ENCODE peak calls at places on chromosomes 3 and 15, in five cellular contexts. J is Peyer's patch, N is AG04449, X is ovary, Z is fibroblast of mammary gland. I is an unnamed sample.

GRCh38 chr3:9826815-9827574 is 16.8 kb downstream of the RPUSD3 start:
- DNase-seq in J (no peak), N (no peak), X (no peak), Z (peak; percentile 30), I (peak; percentile 12)

GRCh38 chr15:89814112-89814742 is 425 bp downstream of the ANPEP start:
- DNase-seq in J (no peak), N (no peak), X (no peak), Z (no peak), I (no peak)

GRCh38 chr15:60374628-60375081 is 23.1 kb downstream of the ANXA2 start:
- DNase-seq in J (peak; percentile 58), N (peak; percentile 85), X (no peak), Z (peak; percentile 98), I (peak; percentile 98)

GRCh38 chr3:153277029-153277428 is 115.0 kb downstream of the RAP2B start:
- DNase-seq in J (no peak), N (no peak), X (no peak), Z (peak; percentile 51), I (peak; percentile 19)

GRCh38 chr3:165643433-165643824 is 193.8 kb downstream of the BCHE start:
- DNase-seq in J (no peak), N (peak; percentile 31), X (no peak), Z (peak; percentile 68), I (peak; percentile 54)

GRCh38 chr3:42216820-42217416 is 49.1 kb downstream of the CCK start:
- DNase-seq in J (no peak), N (no peak), X (no peak), Z (peak; percentile 38), I (peak; percentile 70)

GRCh38 chr3:18531662-18532061 is 106.5 kb upstream of the SATB1 start:
- DNase-seq in J (no peak), N (no peak), X (no peak), Z (no peak), I (no peak)

GRCh38 chr3:55173504-55173903 is 245.6 kb upstream of the LRTM1 start:
- DNase-seq in J (no peak), N (no peak), X (no peak), Z (no peak), I (no peak)

GRCh38 chr3:50464578-50464977 is 38.9 kb downstream of the CACNA2D2 start:
- DNase-seq in J (no peak), N (no peak), X (no peak), Z (no peak), I (no peak)

GRCh38 chr3:29144807-29145206 is 136.1 kb upstream of the RBMS3 start:
- DNase-seq in J (no peak), N (peak; percentile 28), X (peak; percentile 18), Z (peak; percentile 74), I (peak; percentile 50)

GRCh38 chr15:79943820-79944219 is 27.2 kb downstream of the BCL2A1 start:
- DNase-seq in J (no peak), N (no peak), X (no peak), Z (peak; percentile 74), I (peak; percentile 55)

GRCh38 chr15:58521293-58521991 is 89.7 kb downstream of the LIPC start:
- DNase-seq in J (peak; percentile 44), N (no peak), X (peak; percentile 35), Z (peak; percentile 58), I (peak; percentile 21)

GRCh38 chr3:85304360-85304964 is 345.7 kb downstream of the CADM2 start:
- DNase-seq in J (no peak), N (no peak), X (no peak), Z (no peak), I (no peak)

GRCh38 chr3:35664460-35664919 is 25.2 kb downstream of the ARPP21 start:
- DNase-seq in J (peak; percentile 45), N (no peak), X (peak; percentile 14), Z (peak; percentile 18), I (no peak)

GRCh38 chr3:111827871-111828270 is 31.2 kb upstream of the PHLDB2 start:
- DNase-seq in J (no peak), N (no peak), X (no peak), Z (no peak), I (no peak)

GRCh38 chr15:101052681-101053121 is 133.5 kb downstream of the LRRK1 start:
- DNase-seq in J (no peak), N (no peak), X (no peak), Z (no peak), I (no peak)

DNA sequence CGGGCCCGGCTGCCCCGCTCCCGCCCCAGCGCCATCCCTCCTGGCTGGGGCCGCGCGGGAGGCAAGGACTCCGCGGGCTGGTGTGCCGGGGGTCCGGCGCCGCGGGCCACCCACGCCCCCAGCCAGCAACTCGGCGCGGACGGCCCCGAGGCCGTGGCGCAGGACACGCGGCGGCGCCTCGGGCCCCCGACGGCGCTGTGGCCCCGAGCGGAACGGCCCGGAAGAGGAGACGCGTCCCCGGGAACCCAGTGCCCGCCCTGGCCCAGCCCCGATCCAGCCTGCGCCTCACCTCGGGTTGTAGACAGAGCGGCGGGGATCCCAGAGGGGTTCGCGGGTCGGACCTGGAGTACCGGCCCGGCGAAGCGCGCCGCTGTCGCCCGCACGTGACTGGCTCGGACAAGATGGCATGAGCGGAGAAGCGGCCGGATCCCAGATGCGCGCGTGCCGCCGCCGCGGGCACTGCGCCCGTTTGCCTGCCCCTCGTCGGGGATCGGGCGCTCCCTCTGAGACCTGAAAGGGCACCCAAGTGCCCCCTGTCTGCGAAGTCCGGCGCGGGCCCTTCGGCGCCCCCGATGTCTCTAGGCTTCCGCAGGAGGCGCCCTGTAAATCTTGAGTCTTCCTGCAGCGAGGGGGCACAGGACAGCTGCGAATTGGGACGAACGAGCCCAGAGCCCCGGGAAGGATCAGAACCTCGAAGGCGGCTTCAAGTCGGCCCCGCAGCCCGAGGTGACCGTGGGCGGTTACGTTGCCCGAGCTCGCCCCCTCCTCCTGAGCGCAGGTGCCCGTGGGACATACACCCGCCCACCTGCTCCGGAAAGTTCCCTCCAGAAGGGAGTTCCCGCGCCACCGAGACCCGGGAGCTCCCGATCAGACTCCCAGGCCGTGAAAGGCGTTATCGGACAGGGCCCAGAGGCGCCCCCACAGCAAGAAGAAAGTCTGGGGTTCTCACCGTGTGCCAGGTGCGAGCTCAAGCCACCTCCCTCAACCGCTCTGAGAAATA is 598 bp upstream of the SFMBT1 start:
- DNase-seq in J (peak; percentile 89), N (no peak), X (peak; percentile 47), Z (peak; percentile 21), I (no peak)
- TF ChIP-seq CTCF in J (peak; percentile 64), N (peak; percentile 50), X (peak; percentile 43), Z (no peak), I (peak; percentile 56)

DNA sequence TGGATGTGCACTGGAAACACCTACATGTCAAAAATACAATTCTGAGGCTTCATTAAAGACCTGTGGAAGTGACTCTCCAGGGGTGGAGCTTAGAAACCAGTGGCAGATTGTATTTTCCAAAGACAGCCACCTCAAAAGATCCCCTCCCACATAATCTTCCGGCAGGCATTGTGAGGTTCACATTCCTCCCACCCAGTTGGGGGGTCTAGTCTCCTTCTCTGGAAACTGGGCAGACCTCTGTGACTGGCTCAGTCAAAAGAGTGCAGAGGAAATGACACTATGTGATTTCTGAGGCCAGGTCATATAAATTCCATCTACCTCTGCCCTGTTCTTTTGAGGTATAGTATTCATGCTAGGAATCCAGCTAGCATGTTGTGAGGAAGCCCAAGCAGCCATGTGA is 1.9 kb upstream of the CFAP92 start:
- DNase-seq in J (no peak), N (no peak), X (no peak), Z (no peak), I (no peak)
- TF ChIP-seq CTCF in J (no peak), N (no peak), X (no peak), Z (no peak), I (no peak)

GRCh38 chr3:115982121-115982520 is 358.8 kb downstream of the GAP43 start:
- DNase-seq in J (no peak), N (no peak), X (no peak), Z (no peak), I (no peak)

GRCh38 chr3:115989927-115990326 is 366.6 kb downstream of the GAP43 start:
- DNase-seq in J (no peak), N (peak; percentile 86), X (no peak), Z (peak; percentile 77), I (peak; percentile 88)

GRCh38 chr3:115982629-115983028 is 359.3 kb downstream of the GAP43 start:
- DNase-seq in J (no peak), N (no peak), X (no peak), Z (no peak), I (no peak)

GRCh38 chr3:115990669-115991068 is 367.4 kb downstream of the GAP43 start:
- DNase-seq in J (no peak), N (no peak), X (no peak), Z (no peak), I (no peak)

DNA sequence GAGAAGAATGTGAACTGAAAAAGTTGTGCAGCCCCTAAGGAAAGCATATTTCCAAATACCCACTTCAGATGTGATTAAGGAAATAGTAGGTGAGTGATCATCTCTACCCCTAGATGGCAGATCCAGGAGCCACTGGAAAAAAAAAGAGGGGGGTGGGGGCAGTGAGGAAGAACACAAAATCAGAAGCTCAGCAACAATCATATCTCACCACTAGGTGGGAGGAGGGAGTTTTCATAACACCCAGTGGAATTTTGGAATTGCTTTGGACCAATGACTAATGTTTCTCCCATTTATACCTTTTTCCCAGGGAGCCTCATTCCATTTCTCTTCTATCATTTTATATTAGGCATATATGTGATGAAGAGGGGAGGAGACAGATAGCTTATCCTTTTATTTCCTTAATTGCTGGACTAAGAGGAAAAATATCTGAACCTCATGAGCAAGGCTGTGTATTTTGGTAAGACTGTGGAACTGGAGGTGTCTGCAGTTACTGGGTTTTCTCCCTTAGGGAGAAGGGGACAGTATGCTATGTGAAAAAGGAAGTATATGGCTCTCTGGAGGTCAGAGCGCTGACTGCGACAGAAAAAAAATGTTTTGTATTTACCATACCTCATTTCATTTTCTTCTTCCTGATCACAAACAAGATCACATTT is 363.4 kb downstream of the GAP43 start:
- DNase-seq in J (no peak), N (no peak), X (no peak), Z (peak; percentile 66), I (peak; percentile 18)
- TF ChIP-seq CTCF in J (no peak), N (no peak), X (no peak), Z (peak; percentile 61), I (peak; percentile 79)

GRCh38 chr15:57085267-57085666 is 166.8 kb downstream of the TCF12 start:
- DNase-seq in J (no peak), N (no peak), X (no peak), Z (peak; percentile 13), I (no peak)

GRCh38 chr15:57084178-57084577 is 165.7 kb downstream of the TCF12 start:
- DNase-seq in J (no peak), N (no peak), X (no peak), Z (no peak), I (no peak)

GRCh38 chr15:57079446-57079845 is 161.0 kb downstream of the TCF12 start:
- DNase-seq in J (no peak), N (no peak), X (no peak), Z (no peak), I (no peak)

DNA sequence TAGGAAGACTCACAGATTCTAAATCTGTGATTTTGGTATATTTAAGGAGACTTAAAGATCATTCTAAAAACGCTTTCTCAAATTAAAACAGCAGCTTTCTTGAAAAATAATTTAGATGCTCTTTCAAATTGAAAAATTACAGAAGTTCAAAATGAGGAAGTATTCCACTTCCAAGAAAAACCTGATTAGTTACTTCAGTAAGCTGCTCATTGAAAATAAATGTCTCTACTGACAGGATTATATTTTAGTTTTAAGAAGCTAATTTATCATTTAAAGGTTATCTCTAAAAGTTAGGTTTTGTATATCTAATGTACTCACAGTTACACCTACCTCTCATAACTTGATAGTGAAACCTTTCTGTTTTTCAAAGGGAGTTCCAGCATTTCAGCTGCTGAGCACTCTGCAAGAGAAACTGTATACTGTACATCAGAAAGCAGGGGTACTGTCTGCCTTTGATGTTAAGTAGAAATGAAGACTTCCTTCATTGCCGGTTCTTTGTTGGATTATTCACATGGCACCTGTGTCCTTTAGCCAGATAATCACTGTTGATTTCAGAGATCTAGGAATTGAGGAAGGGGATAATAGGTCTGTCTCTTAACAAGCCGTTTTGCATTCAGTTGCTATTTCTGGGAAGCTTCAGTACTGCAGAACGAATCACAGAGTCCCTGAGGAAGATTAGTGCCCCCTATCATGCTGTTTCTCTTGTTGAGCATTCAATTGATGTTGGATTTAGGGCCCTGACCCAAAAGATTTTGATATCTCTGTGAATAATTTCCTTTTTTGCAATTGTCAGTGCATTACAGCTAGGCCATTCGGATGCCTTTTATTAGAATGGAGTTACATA is 161.7 kb downstream of the TCF12 start:
- DNase-seq in J (no peak), N (no peak), X (no peak), Z (no peak), I (no peak)
- TF ChIP-seq CTCF in J (no peak), N (no peak), X (no peak), Z (peak; percentile 9), I (no peak)